ENCODE peak calls at places on chromosomes 6 and 20, in five cellular contexts. One of them, this sample, is unnamed.

GRCh38 chr6:54266400-54266923 is 41.8 kb upstream of the TINAG start:
- DNase-seq in neural progenitor cell: peak; percentile 23
- DNase-seq in ascending aorta: no peak
- DNase-seq in IMR-90: no peak
- DNase-seq in heart left ventricle: no peak
- DNase-seq in this sample: no peak

GRCh38 chr6:35406666-35407065 is 45.5 kb upstream of the FANCE start:
- DNase-seq in neural progenitor cell: no peak
- DNase-seq in ascending aorta: no peak
- DNase-seq in heart left ventricle: no peak
- DNase-seq in IMR-90: no peak
- DNase-seq in this sample: no peak

GRCh38 chr6:112189494-112189893 is 64.9 kb downstream of the LAMA4 start:
- DNase-seq in heart left ventricle: no peak
- DNase-seq in ascending aorta: no peak
- DNase-seq in IMR-90: peak; percentile 5
- DNase-seq in neural progenitor cell: no peak
- DNase-seq in this sample: no peak

GRCh38 chr20:53154540-53154939 is 182.4 kb downstream of the TSHZ2 start:
- DNase-seq in IMR-90: no peak
- DNase-seq in neural progenitor cell: no peak
- DNase-seq in heart left ventricle: no peak
- DNase-seq in ascending aorta: no peak
- DNase-seq in this sample: no peak

GRCh38 chr6:11919771-11920440 is 92.2 kb upstream of the HIVEP1 start:
- DNase-seq in IMR-90: no peak
- DNase-seq in ascending aorta: no peak
- DNase-seq in heart left ventricle: no peak
- DNase-seq in neural progenitor cell: no peak
- DNase-seq in this sample: no peak

GRCh38 chr6:5061152-5061551 is 24.0 kb upstream of the PPP1R3G start:
- DNase-seq in heart left ventricle: no peak
- DNase-seq in neural progenitor cell: no peak
- DNase-seq in ascending aorta: no peak
- DNase-seq in IMR-90: no peak
- DNase-seq in this sample: no peak

GRCh38 chr20:49699200-49699992 is 14.3 kb downstream of the B4GALT5 start:
- DNase-seq in neural progenitor cell: no peak
- DNase-seq in IMR-90: peak; percentile 67
- DNase-seq in ascending aorta: no peak
- DNase-seq in heart left ventricle: no peak
- DNase-seq in this sample: no peak

GRCh38 chr6:121354764-121355163 is 20.5 kb upstream of the TBC1D32 start:
- DNase-seq in IMR-90: no peak
- DNase-seq in heart left ventricle: no peak
- DNase-seq in ascending aorta: no peak
- DNase-seq in neural progenitor cell: no peak
- DNase-seq in this sample: peak; percentile 19

GRCh38 chr6:43910149-43910637 is 140.2 kb downstream of the VEGFA start:
- DNase-seq in ascending aorta: no peak
- DNase-seq in IMR-90: no peak
- DNase-seq in neural progenitor cell: no peak
- DNase-seq in heart left ventricle: no peak
- DNase-seq in this sample: no peak

GRCh38 chr20:51412333-51412761 is 130.2 kb downstream of the NFATC2 start:
- DNase-seq in neural progenitor cell: no peak
- DNase-seq in ascending aorta: no peak
- DNase-seq in IMR-90: peak; percentile 52
- DNase-seq in heart left ventricle: peak; percentile 59
- DNase-seq in this sample: no peak

GRCh38 chr6:157133856-157134255 is 189.5 kb downstream of the TMEM242 start:
- DNase-seq in heart left ventricle: no peak
- DNase-seq in IMR-90: peak; percentile 54
- DNase-seq in neural progenitor cell: no peak
- DNase-seq in ascending aorta: no peak
- DNase-seq in this sample: no peak

GRCh38 chr20:40930561-40930960 is 98.1 kb upstream of the TOP1 start:
- DNase-seq in neural progenitor cell: no peak
- DNase-seq in heart left ventricle: no peak
- DNase-seq in ascending aorta: no peak
- DNase-seq in IMR-90: peak; percentile 30
- DNase-seq in this sample: no peak

GRCh38 chr20:50510706-50511401 is 671 bp downstream of the PTPN1 start:
- DNase-seq in heart left ventricle: peak; percentile 35
- DNase-seq in ascending aorta: no peak
- DNase-seq in neural progenitor cell: peak; percentile 58
- DNase-seq in IMR-90: no peak
- DNase-seq in this sample: peak; percentile 38

GRCh38 chr20:52785678-52786077 is 186.5 kb upstream of the TSHZ2 start:
- DNase-seq in ascending aorta: no peak
- DNase-seq in IMR-90: no peak
- DNase-seq in heart left ventricle: no peak
- DNase-seq in neural progenitor cell: no peak
- DNase-seq in this sample: no peak

GRCh38 chr6:31825553-31825952 is 2.0 kb upstream of the HSPA1B start:
- DNase-seq in heart left ventricle: no peak
- DNase-seq in IMR-90: no peak
- DNase-seq in ascending aorta: no peak
- DNase-seq in neural progenitor cell: no peak
- DNase-seq in this sample: no peak

GRCh38 chr6:134691180-134691579 is 258.7 kb downstream of the ALDH8A1 start:
- DNase-seq in IMR-90: no peak
- DNase-seq in neural progenitor cell: no peak
- DNase-seq in heart left ventricle: no peak
- DNase-seq in ascending aorta: no peak
- DNase-seq in this sample: no peak
- TF ChIP-seq CTCF in IMR-90: no peak
- TF ChIP-seq CTCF in neural progenitor cell: no peak
- TF ChIP-seq CTCF in heart left ventricle: no peak
- TF ChIP-seq CTCF in ascending aorta: no peak
- TF ChIP-seq CTCF in this sample: no peak

GRCh38 chr6:36678488-36679042 is at the start of gene CDKN1A:
- DNase-seq in ascending aorta: peak; percentile 86
- DNase-seq in IMR-90: peak; percentile 93
- DNase-seq in heart left ventricle: peak; percentile 95
- DNase-seq in neural progenitor cell: peak; percentile 97
- DNase-seq in this sample: peak; percentile 96
- TF ChIP-seq CTCF in ascending aorta: no peak
- TF ChIP-seq CTCF in IMR-90: no peak
- TF ChIP-seq CTCF in heart left ventricle: no peak
- TF ChIP-seq CTCF in neural progenitor cell: no peak
- TF ChIP-seq CTCF in this sample: no peak

GRCh38 chr6:142635130-142635529 is 309.8 kb downstream of the HIVEP2 start:
- DNase-seq in heart left ventricle: no peak
- DNase-seq in neural progenitor cell: no peak
- DNase-seq in IMR-90: peak; percentile 71
- DNase-seq in ascending aorta: no peak
- DNase-seq in this sample: no peak
- TF ChIP-seq CTCF in heart left ventricle: no peak
- TF ChIP-seq CTCF in neural progenitor cell: no peak
- TF ChIP-seq CTCF in IMR-90: no peak
- TF ChIP-seq CTCF in ascending aorta: no peak
- TF ChIP-seq CTCF in this sample: no peak

GRCh38 chr6:85355816-85356215 is 94.1 kb upstream of the NT5E start:
- DNase-seq in heart left ventricle: no peak
- DNase-seq in IMR-90: no peak
- DNase-seq in neural progenitor cell: no peak
- DNase-seq in ascending aorta: no peak
- DNase-seq in this sample: no peak

GRCh38 chr6:85357651-85358050 is 92.2 kb upstream of the NT5E start:
- DNase-seq in heart left ventricle: no peak
- DNase-seq in ascending aorta: no peak
- DNase-seq in IMR-90: no peak
- DNase-seq in neural progenitor cell: no peak
- DNase-seq in this sample: no peak

GRCh38 chr6:85348643-85349042 is 101.2 kb upstream of the NT5E start:
- DNase-seq in IMR-90: no peak
- DNase-seq in ascending aorta: no peak
- DNase-seq in heart left ventricle: no peak
- DNase-seq in neural progenitor cell: no peak
- DNase-seq in this sample: no peak

GRCh38 chr6:85354761-85355618 is 94.9 kb upstream of the NT5E start:
- DNase-seq in neural progenitor cell: peak; percentile 85
- DNase-seq in heart left ventricle: peak; percentile 64
- DNase-seq in IMR-90: peak; percentile 72
- DNase-seq in ascending aorta: peak; percentile 13
- DNase-seq in this sample: peak; percentile 79

GRCh38 chr6:85353012-85353411 is 96.9 kb upstream of the NT5E start:
- DNase-seq in ascending aorta: no peak
- DNase-seq in heart left ventricle: no peak
- DNase-seq in IMR-90: no peak
- DNase-seq in neural progenitor cell: no peak
- DNase-seq in this sample: no peak
- TF ChIP-seq CTCF in ascending aorta: no peak
- TF ChIP-seq CTCF in heart left ventricle: no peak
- TF ChIP-seq CTCF in IMR-90: no peak
- TF ChIP-seq CTCF in neural progenitor cell: no peak
- TF ChIP-seq CTCF in this sample: no peak

GRCh38 chr6:24888967-24889366 is 46.8 kb downstream of the RIPOR2 start:
- DNase-seq in IMR-90: no peak
- DNase-seq in heart left ventricle: no peak
- DNase-seq in ascending aorta: no peak
- DNase-seq in neural progenitor cell: no peak
- DNase-seq in this sample: no peak
- TF ChIP-seq CTCF in IMR-90: no peak
- TF ChIP-seq CTCF in heart left ventricle: no peak
- TF ChIP-seq CTCF in ascending aorta: no peak
- TF ChIP-seq CTCF in neural progenitor cell: no peak
- TF ChIP-seq CTCF in this sample: no peak

GRCh38 chr6:105509506-105510331 is 106.8 kb upstream of the PREP start:
- DNase-seq in neural progenitor cell: peak; percentile 63
- DNase-seq in IMR-90: peak; percentile 56
- DNase-seq in ascending aorta: no peak
- DNase-seq in heart left ventricle: peak; percentile 55
- DNase-seq in this sample: no peak
- TF ChIP-seq CTCF in neural progenitor cell: peak; percentile 50
- TF ChIP-seq CTCF in IMR-90: peak; percentile 55
- TF ChIP-seq CTCF in ascending aorta: no peak
- TF ChIP-seq CTCF in heart left ventricle: peak; percentile 24
- TF ChIP-seq CTCF in this sample: no peak

GRCh38 chr6:123224077-123224476 is 228.0 kb downstream of the CLVS2 start:
- DNase-seq in ascending aorta: no peak
- DNase-seq in neural progenitor cell: no peak
- DNase-seq in heart left ventricle: no peak
- DNase-seq in IMR-90: no peak
- DNase-seq in this sample: no peak
- TF ChIP-seq CTCF in ascending aorta: no peak
- TF ChIP-seq CTCF in neural progenitor cell: no peak
- TF ChIP-seq CTCF in heart left ventricle: no peak
- TF ChIP-seq CTCF in IMR-90: no peak
- TF ChIP-seq CTCF in this sample: no peak

GRCh38 chr6:153214439-153214838 is 83.4 kb upstream of the RGS17 start:
- DNase-seq in neural progenitor cell: no peak
- DNase-seq in heart left ventricle: no peak
- DNase-seq in ascending aorta: no peak
- DNase-seq in IMR-90: no peak
- DNase-seq in this sample: no peak

GRCh38 chr6:153216789-153217188 is 85.7 kb upstream of the RGS17 start:
- DNase-seq in ascending aorta: no peak
- DNase-seq in IMR-90: no peak
- DNase-seq in neural progenitor cell: no peak
- DNase-seq in heart left ventricle: no peak
- DNase-seq in this sample: no peak

GRCh38 chr6:153215242-153215641 is 84.2 kb upstream of the RGS17 start:
- DNase-seq in neural progenitor cell: no peak
- DNase-seq in IMR-90: no peak
- DNase-seq in ascending aorta: no peak
- DNase-seq in heart left ventricle: no peak
- DNase-seq in this sample: no peak

DNA sequence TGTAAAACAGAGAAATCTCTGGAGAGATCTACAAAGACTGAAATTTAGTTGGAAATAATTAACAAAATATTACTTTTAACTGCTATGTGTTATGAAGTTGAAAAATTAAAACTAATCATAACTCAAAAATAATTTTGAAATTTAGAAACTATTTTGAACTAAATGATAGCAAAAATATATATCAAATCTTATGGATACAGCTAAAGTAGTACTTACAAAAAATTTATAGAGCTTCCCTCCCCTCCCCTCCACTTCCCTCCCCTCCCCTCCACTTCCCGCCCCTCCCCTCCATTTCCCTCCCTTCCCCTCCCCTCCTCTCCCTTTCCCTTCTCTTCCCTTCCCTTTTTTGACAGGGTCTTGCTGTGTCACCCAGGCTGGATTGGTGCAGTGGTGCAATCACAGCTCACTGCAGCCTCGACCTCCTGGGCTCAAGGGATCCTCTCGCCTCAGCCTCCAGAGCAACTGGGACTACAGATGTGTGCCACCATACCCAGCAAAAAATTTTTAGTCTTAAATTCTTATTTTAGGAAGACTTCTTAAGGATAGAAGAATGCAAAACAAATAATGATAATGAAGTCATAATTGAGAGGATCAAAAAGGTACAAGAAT is 87.2 kb upstream of the RGS17 start:
- DNase-seq in IMR-90: no peak
- DNase-seq in heart left ventricle: no peak
- DNase-seq in neural progenitor cell: no peak
- DNase-seq in ascending aorta: no peak
- DNase-seq in this sample: no peak
- TF ChIP-seq CTCF in IMR-90: no peak
- TF ChIP-seq CTCF in heart left ventricle: no peak
- TF ChIP-seq CTCF in neural progenitor cell: no peak
- TF ChIP-seq CTCF in ascending aorta: no peak
- TF ChIP-seq CTCF in this sample: no peak

This sample was measured in Calu3.